ENCODE peak calls at places on chromosome 13, in eight cellular contexts. Y is tibial artery, H is adipocyte, U is BJ, R is neural progenitor cell, G is OCI-LY7, T is AG04450, B is lower lobe of right lung. E is an unnamed sample.

GRCh38 chr13:48891586-48891985 is 84.1 kb upstream of the FNDC3A start:
- DNase-seq in Y (no peak), H (peak), U (no peak), R (no peak), G (no peak), T (no peak), B (no peak), E (no peak)

GRCh38 chr13:29886446-29886845 is 36.0 kb upstream of the UBL3 start:
- DNase-seq in Y (no peak), H (no peak), U (no peak), R (no peak), G (no peak), T (no peak), B (no peak), E (no peak)

GRCh38 chr13:65265988-65266387 is 1964.1 kb downstream of the PCDH9 start:
- DNase-seq in Y (no peak), H (no peak), U (no peak), R (no peak), G (no peak), T (no peak), B (no peak), E (no peak)

GRCh38 chr13:107650081-107650701 is 565.1 kb downstream of the LIG4 start:
- DNase-seq in Y (peak), H (peak), U (no peak), R (peak), G (peak), T (no peak), B (peak), E (peak)

GRCh38 chr13:67827992-67828391 is 597.9 kb upstream of the PCDH9 start:
- DNase-seq in Y (no peak), H (peak), U (no peak), R (no peak), G (no peak), T (no peak), B (no peak), E (no peak)

GRCh38 chr13:41751277-41751676 is 209.6 kb downstream of the VWA8 start:
- DNase-seq in Y (no peak), H (peak), U (no peak), R (no peak), G (no peak), T (no peak), B (no peak), E (no peak)

GRCh38 chr13:80362488-80362887 is 21.6 kb upstream of the SPRY2 start:
- DNase-seq in Y (no peak), H (no peak), U (no peak), R (no peak), G (no peak), T (no peak), B (no peak), E (no peak)

GRCh38 chr13:51451467-51452390 is 1.1 kb downstream of the INTS6 start:
- DNase-seq in Y (peak), H (peak), U (no peak), R (peak), G (peak), T (no peak), B (peak), E (peak)

GRCh38 chr13:113851826-113852535 is 11.9 kb downstream of the GAS6 start:
- DNase-seq in Y (no peak), H (no peak), U (no peak), R (no peak), G (no peak), T (no peak), B (no peak), E (no peak)

GRCh38 chr13:99442273-99442895 is 58.9 kb upstream of the TM9SF2 start:
- DNase-seq in Y (peak), H (peak), U (no peak), R (peak), G (peak), T (no peak), B (no peak), E (peak)

GRCh38 chr13:41065098-41065497 is 3.8 kb downstream of the WBP4 start:
- DNase-seq in Y (no peak), H (peak), U (peak), R (no peak), G (no peak), T (peak), B (no peak), E (no peak)

GRCh38 chr13:29255567-29255966 is 339.9 kb downstream of the SLC7A1 start:
- DNase-seq in Y (no peak), H (no peak), U (no peak), R (no peak), G (no peak), T (no peak), B (no peak), E (no peak)

GRCh38 chr13:63124863-63125262 is 1709.2 kb upstream of the PCDH20 start:
- DNase-seq in Y (no peak), H (peak), U (no peak), R (no peak), G (peak), T (no peak), B (no peak), E (peak)

GRCh38 chr13:41216160-41216559 is 21.8 kb upstream of the KBTBD7 start:
- DNase-seq in Y (no peak), H (peak), U (no peak), R (no peak), G (no peak), T (peak), B (no peak), E (no peak)

GRCh38 chr13:73702419-73703071 is 431.7 kb downstream of the KLF12 start:
- DNase-seq in Y (no peak), H (no peak), U (no peak), R (no peak), G (peak), T (no peak), B (no peak), E (no peak)

GRCh38 chr13:112774448-112774792 is 84.6 kb downstream of the ATP11A start:
- DNase-seq in Y (no peak), H (no peak), U (no peak), R (no peak), G (no peak), T (no peak), B (no peak), E (no peak)

GRCh38 chr13:99344610-99345208 is 37.5 kb upstream of the GPR183 start:
- DNase-seq in Y (no peak), H (no peak), U (no peak), R (no peak), G (no peak), T (no peak), B (no peak), E (no peak)

GRCh38 chr13:114041493-114041892 is 67.6 kb upstream of the C13orf46 start:
- DNase-seq in Y (no peak), H (no peak), U (no peak), R (no peak), G (no peak), T (no peak), B (no peak), E (no peak)

GRCh38 chr13:77544765-77545316 is 9.3 kb downstream of the SCEL start:
- DNase-seq in Y (no peak), H (no peak), U (no peak), R (no peak), G (no peak), T (no peak), B (no peak), E (no peak)

GRCh38 chr13:28355822-28356371 is 139.0 kb downstream of the FLT1 start:
- DNase-seq in Y (no peak), H (peak), U (no peak), R (no peak), G (no peak), T (no peak), B (no peak), E (peak)

GRCh38 chr13:94609196-94609595 is 7.5 kb downstream of the GPR180 start:
- DNase-seq in Y (no peak), H (no peak), U (no peak), R (no peak), G (no peak), T (no peak), B (no peak), E (no peak)

GRCh38 chr13:93304134-93304533 is 77.5 kb downstream of the GPC6 start:
- DNase-seq in Y (no peak), H (no peak), U (no peak), R (peak), G (no peak), T (no peak), B (no peak), E (no peak)

GRCh38 chr13:37118002-37118401 is 12.5 kb upstream of the CSNK1A1L start:
- DNase-seq in Y (no peak), H (no peak), U (no peak), R (no peak), G (no peak), T (no peak), B (no peak), E (no peak)

GRCh38 chr13:67223024-67223423 is 7.1 kb downstream of the PCDH9 start:
- DNase-seq in Y (no peak), H (peak), U (peak), R (no peak), G (no peak), T (no peak), B (no peak), E (no peak)

GRCh38 chr13:59472134-59472533 is 691.6 kb downstream of the DIAPH3 start:
- DNase-seq in Y (no peak), H (peak), U (no peak), R (no peak), G (no peak), T (no peak), B (no peak), E (no peak)

DNA sequence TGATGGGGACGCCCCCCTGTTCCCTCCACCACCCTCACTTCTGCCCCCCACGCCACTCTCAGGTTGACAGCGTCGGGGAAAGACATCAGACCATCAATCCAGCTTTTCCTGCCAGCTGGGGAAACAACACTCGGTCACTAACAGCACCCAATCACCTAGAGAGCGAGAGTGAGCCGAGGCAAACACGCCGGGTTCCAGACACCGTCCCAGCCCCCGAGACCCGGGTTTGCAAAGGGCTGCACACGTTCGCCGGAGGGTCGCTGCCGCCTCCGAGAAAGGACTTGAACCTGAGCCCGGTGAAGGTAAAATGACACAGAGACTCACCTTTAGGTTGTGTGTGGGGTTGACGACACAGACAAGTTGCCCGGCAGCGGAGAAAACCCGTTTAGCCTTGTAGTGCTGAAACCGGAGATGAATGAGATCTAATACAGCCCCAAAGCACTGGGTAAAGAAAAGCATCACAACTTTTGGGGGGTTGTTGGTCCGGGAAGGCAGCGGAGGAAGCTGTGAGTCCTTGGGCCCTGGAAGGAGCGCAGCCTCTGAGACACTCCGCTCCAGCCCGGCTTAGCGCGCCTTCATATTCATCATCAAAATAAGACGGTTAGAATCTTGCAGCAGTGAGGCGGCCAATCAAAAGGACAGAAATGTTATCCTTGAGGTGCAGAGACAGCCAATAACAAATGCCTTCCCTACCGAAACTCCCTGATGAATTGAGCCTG is at the start of gene SIAH3:
- DNase-seq in Y (no peak), H (peak), U (no peak), R (peak), G (no peak), T (no peak), B (no peak), E (no peak)
- H3K4me3 ChIP-seq in Y (peak), H (peak), U (no peak), R (peak), G (no peak), T (no peak), B (peak), E (no peak)

DNA sequence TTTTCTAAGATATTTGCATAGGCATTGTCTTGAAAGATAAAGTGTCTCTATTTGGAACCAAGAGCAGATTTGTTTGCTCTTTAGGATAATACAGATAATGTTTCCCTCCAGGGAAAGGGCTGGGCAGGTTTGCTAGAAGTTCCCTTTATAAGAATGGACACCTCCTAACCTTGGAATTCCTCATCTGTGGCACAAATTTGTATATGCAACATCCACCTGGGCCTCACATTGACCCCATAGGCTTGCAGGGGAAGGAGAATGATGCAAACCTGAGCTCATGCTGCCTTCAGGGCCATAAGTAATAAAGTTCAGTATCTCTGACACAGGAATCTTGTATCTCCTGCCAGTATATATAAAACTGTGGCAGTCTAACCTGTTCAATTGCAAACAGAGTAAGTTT is 508.4 kb upstream of the MIR17HG start:
- DNase-seq in Y (no peak), H (no peak), U (no peak), R (no peak), G (no peak), T (no peak), B (no peak), E (no peak)
- H3K4me3 ChIP-seq in Y (no peak), H (no peak), U (no peak), R (no peak), G (no peak), T (no peak), B (no peak), E (no peak)

GRCh38 chr13:100520936-100521765 is 67.4 kb downstream of the GGACT start:
- DNase-seq in Y (no peak), H (no peak), U (no peak), R (peak), G (no peak), T (no peak), B (no peak), E (no peak)
- H3K4me3 ChIP-seq in Y (no peak), H (no peak), U (no peak), R (no peak), G (no peak), T (no peak), B (no peak), E (no peak)

DNA sequence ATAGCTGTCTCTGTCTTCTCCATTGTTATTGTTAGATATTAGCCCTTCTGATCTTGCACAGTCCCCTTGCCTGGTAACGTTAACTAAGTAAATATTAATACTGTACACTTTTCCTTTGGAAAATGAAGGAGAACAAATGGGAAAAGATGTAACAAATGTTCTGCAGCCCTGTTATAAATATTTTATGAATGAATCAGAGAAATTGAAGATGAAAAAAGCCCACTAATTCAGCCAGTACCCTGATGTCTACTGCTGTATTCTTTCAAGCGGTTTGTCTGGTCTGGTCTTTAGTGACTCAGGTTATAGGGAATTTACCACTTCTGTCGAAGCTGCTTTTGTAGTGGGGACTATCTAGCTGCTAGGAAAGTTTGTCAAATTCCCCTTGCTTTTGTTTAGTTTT is 121.0 kb downstream of the COG6 start:
- DNase-seq in Y (no peak), H (peak), U (peak), R (no peak), G (no peak), T (peak), B (no peak), E (no peak)
- H3K4me3 ChIP-seq in Y (no peak), H (no peak), U (no peak), R (no peak), G (no peak), T (no peak), B (no peak), E (no peak)

DNA sequence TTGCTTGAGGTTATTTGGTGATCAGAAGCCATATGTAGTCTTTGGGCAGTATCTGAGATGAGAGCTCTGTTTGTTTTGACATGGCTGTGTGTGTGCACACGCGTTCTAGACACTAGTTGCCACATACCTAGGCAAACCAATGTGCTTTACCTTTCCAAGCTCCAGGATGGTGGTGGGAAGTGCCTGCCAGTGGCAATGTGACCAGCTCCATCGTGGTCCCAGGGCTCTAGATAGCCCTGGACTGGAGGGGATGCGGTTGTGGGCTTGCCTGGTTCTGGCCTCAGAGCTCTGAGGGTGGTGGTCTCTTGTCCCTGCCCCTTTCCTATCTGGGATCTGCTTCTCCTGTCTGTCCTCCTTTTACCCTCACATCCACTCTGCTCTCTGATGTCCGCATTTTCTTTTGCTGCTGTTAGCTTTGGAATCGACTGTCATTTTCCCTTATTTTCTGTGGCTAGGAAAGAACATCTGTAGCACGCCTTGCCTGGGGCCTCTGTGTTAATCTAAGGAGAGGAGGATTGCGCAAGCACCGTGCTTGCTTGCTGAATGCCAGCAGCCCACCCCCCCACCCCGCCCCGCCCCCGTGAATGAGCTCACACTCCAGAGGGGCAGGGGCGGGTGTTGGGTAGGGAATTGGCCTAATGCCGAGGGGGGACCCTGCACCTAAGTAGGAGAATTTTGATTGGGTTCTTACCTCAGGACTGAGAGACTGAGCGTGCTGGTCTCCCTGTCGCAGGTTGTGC is 89.5 kb downstream of the ARHGEF7 start:
- DNase-seq in Y (peak), H (peak), U (no peak), R (peak), G (no peak), T (peak), B (peak), E (no peak)
- H3K4me3 ChIP-seq in Y (peak), H (peak), U (no peak), R (no peak), G (peak), T (peak), B (peak), E (no peak)

GRCh38 chr13:35887028-35887666 is 244.0 kb downstream of the DCLK1 start:
- DNase-seq in Y (no peak), H (no peak), U (no peak), R (no peak), G (no peak), T (no peak), B (no peak), E (no peak)

GRCh38 chr13:35889560-35889959 is 241.6 kb downstream of the DCLK1 start:
- DNase-seq in Y (no peak), H (no peak), U (no peak), R (no peak), G (no peak), T (no peak), B (no peak), E (no peak)

GRCh38 chr13:35891973-35892441 is 239.2 kb downstream of the DCLK1 start:
- DNase-seq in Y (no peak), H (peak), U (no peak), R (no peak), G (no peak), T (no peak), B (no peak), E (no peak)

GRCh38 chr13:35891486-35891885 is 239.7 kb downstream of the DCLK1 start:
- DNase-seq in Y (no peak), H (no peak), U (no peak), R (no peak), G (no peak), T (no peak), B (no peak), E (no peak)

GRCh38 chr13:35888327-35888940 is 242.7 kb downstream of the DCLK1 start:
- DNase-seq in Y (no peak), H (no peak), U (no peak), R (no peak), G (no peak), T (no peak), B (no peak), E (no peak)
- H3K4me3 ChIP-seq in Y (no peak), H (no peak), U (no peak), R (no peak), G (no peak), T (no peak), B (no peak), E (no peak)

GRCh38 chr13:26185720-26186119 is 36.4 kb downstream of the RNF6 start:
- DNase-seq in Y (no peak), H (no peak), U (no peak), R (no peak), G (no peak), T (no peak), B (no peak), E (no peak)
- H3K4me3 ChIP-seq in Y (peak), H (peak), U (peak), R (peak), G (peak), T (peak), B (peak), E (peak)

GRCh38 chr13:109156181-109156935 is 526.9 kb downstream of the MYO16 start:
- DNase-seq in Y (no peak), H (peak), U (peak), R (no peak), G (no peak), T (peak), B (no peak), E (no peak)
- H3K4me3 ChIP-seq in Y (peak), H (peak), U (no peak), R (no peak), G (no peak), T (no peak), B (no peak), E (no peak)

DNA sequence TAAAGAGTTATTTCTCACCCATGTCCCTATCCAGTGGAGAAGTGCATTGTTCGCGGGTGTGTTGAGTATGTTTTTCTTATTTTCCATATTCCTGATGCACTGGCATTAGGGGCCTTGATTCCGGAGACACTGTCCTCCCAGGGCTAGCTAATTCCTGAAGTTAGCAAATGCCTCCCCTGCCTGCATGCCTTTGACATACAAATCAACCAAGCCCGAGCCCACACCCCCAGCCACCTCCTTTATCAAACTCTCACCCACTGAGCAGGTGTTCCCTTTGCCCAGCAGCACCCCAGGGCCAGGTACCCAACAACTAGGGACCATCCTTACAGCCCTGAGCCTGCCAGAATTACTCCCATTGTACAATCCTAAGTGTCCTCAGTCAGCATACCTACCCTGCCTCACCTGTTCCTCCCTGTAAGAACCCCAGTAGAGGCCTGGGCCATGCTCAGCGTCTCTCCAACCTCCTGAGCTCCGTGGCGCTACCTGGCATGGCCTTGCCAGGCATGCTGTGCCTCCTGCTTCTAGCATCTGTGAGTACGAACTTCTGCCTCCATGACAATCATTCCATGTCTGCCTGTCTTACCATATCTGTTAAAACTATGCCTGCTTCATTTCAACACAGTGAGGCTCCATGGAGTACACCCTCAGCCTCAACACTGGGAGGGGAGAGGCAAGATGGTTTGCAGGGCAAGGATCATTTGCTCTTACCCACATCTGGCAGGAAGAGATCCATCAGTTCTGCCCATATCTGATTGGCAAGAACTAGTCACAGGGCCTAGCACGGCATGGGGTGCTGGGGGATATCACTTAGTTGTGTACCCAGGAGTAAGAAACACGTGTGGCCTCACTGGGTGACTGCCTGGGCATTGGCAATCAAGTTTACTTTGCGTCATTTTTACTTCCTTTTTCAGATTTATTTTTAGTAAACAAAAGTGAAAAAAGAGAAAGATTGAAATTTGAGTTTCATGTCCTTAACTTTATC is 203.9 kb downstream of the SHISA2 start:
- DNase-seq in Y (no peak), H (no peak), U (no peak), R (no peak), G (no peak), T (no peak), B (peak), E (peak)
- H3K4me3 ChIP-seq in Y (no peak), H (no peak), U (no peak), R (no peak), G (no peak), T (no peak), B (no peak), E (no peak)